ENCODE peak calls at places on chromosomes 12 and 14, in four cellular contexts. H is right lobe of liver; R is naive thymus-derived CD4-positive, alpha-beta T cell; Z is IMR-90. G is an unnamed sample.

GRCh38 chr14:93039649-93040315 is 75.9 kb downstream of the ITPK1 start:
- DNase-seq in H (no peak), R (no peak), Z (no peak), G (no peak)

GRCh38 chr14:71680733-71681387 is 251.4 kb upstream of the RGS6 start:
- DNase-seq in H (no peak), R (no peak), Z (no peak), G (no peak)

GRCh38 chr12:80317899-80318298 is 126.1 kb upstream of the PTPRQ start:
- DNase-seq in H (no peak), R (no peak), Z (no peak), G (no peak)

GRCh38 chr14:70339970-70340369 is 19.5 kb downstream of the COX16 start:
- DNase-seq in H (no peak), R (no peak), Z (no peak), G (no peak)

GRCh38 chr12:3655331-3655900 is 97.5 kb downstream of the CRACR2A start:
- DNase-seq in H (peak; percentile 30), R (no peak), Z (no peak), G (no peak)

GRCh38 chr14:93096923-93097322 is 18.8 kb downstream of the ITPK1 start:
- DNase-seq in H (no peak), R (no peak), Z (no peak), G (no peak)

GRCh38 chr14:59920378-59920683 is 387 bp downstream of the LRRC9 start:
- DNase-seq in H (no peak), R (no peak), Z (no peak), G (no peak)

GRCh38 chr12:16610006-16610520 is 4.1 kb upstream of the LMO3 start:
- DNase-seq in H (no peak), R (no peak), Z (no peak), G (no peak)

GRCh38 chr12:124098101-124098757 is 125.2 kb downstream of the ZNF664 start:
- DNase-seq in H (no peak), R (no peak), Z (no peak), G (no peak)

GRCh38 chr14:54058501-54058900 is 101.9 kb upstream of the BMP4 start:
- DNase-seq in H (no peak), R (no peak), Z (no peak), G (no peak)

GRCh38 chr12:69471667-69472385 is 1.6 kb downstream of the FRS2 start:
- DNase-seq in H (no peak), R (no peak), Z (peak; percentile 8), G (no peak)

GRCh38 chr12:121461048-121461447 is 61.1 kb downstream of the RNF34 start:
- DNase-seq in H (no peak), R (no peak), Z (no peak), G (no peak)

GRCh38 chr12:45703942-45704341 is 25.6 kb upstream of the ARID2 start:
- DNase-seq in H (no peak), R (no peak), Z (peak; percentile 81), G (no peak)

GRCh38 chr14:92684801-92685560 is 63.4 kb downstream of the LGMN start:
- DNase-seq in H (no peak), R (no peak), Z (no peak), G (peak; percentile 53)

GRCh38 chr12:108823804-108824203 is 33.6 kb downstream of the SSH1 start:
- DNase-seq in H (no peak), R (no peak), Z (no peak), G (no peak)
- H3K4me1 ChIP-seq in H (peaks cover 9% of the 10 kb centered on the region), R (no peaks in the 10 kb centered on the region), Z (peaks cover 39% of the 10 kb centered on the region), G (peaks cover 6% of the 10 kb centered on the region)

DNA sequence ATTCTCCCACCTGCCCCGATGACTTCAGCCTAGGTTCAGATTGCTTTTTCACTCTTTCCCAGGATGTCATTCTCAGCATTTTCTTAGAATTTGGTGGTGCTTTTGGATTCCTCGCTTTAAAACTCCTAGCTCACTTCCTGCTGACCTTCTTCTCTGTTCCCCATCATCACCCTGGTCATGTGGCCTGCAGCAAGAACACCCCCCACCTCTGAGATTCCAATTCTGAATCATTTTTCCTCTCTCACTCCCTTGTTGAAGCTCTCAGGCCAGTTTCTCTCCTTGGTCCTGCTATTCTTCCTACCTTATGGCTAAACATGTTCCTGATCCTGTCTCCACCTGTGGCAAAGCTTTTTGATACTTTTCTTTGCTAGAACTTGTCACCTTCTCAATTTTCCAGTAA is 233.5 kb downstream of the MON2 start:
- DNase-seq in H (no peak), R (no peak), Z (peak; percentile 25), G (no peak)
- H3K4me1 ChIP-seq in H (peaks cover 3% of the 10 kb centered on the region), R (no peaks in the 10 kb centered on the region), Z (peaks cover 26% of the 10 kb centered on the region), G (no peaks in the 10 kb centered on the region)

DNA sequence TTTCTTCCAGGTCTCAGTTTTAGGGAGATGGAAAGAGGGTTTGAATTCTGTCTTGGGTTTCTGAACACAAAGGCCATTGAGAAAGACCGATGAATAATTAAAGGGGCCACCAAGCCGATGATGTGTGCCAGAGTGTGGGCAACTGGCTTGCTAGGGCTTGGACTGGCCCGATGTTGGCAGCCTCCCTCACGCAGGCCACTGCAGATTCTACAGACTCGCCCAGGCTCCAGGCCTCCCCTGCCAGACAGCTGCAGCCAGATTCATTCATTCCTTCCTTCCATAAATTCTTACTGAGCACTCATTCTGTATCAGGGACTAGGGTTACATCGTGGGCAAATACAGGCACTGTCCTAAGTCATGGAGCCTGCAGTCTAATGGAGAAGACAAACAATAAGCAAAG is 34.9 kb downstream of the ACTN1 start:
- DNase-seq in H (no peak), R (no peak), Z (no peak), G (no peak)
- H3K4me1 ChIP-seq in H (peaks cover 9% of the 10 kb centered on the region), R (peaks cover 76% of the 10 kb centered on the region), Z (peaks cover 73% of the 10 kb centered on the region), G (no peaks in the 10 kb centered on the region)

GRCh38 chr12:129001-129400 is 62.4 kb downstream of the IQSEC3 start:
- DNase-seq in H (no peak), R (no peak), Z (no peak), G (no peak)

GRCh38 chr12:125075-125474 is 58.5 kb downstream of the IQSEC3 start:
- DNase-seq in H (no peak), R (no peak), Z (no peak), G (no peak)

GRCh38 chr12:130519-130918 is 64.0 kb downstream of the IQSEC3 start:
- DNase-seq in H (no peak), R (no peak), Z (no peak), G (no peak)

GRCh38 chr12:125561-125960 is 59.0 kb downstream of the IQSEC3 start:
- DNase-seq in H (no peak), R (no peak), Z (no peak), G (no peak)

GRCh38 chr12:128079-128478 is 61.5 kb downstream of the IQSEC3 start:
- DNase-seq in H (no peak), R (no peak), Z (no peak), G (no peak)
- H3K4me1 ChIP-seq in H (no peaks in the 10 kb centered on the region), R (no peaks in the 10 kb centered on the region), Z (no peaks in the 10 kb centered on the region), G (no peaks in the 10 kb centered on the region)

DNA sequence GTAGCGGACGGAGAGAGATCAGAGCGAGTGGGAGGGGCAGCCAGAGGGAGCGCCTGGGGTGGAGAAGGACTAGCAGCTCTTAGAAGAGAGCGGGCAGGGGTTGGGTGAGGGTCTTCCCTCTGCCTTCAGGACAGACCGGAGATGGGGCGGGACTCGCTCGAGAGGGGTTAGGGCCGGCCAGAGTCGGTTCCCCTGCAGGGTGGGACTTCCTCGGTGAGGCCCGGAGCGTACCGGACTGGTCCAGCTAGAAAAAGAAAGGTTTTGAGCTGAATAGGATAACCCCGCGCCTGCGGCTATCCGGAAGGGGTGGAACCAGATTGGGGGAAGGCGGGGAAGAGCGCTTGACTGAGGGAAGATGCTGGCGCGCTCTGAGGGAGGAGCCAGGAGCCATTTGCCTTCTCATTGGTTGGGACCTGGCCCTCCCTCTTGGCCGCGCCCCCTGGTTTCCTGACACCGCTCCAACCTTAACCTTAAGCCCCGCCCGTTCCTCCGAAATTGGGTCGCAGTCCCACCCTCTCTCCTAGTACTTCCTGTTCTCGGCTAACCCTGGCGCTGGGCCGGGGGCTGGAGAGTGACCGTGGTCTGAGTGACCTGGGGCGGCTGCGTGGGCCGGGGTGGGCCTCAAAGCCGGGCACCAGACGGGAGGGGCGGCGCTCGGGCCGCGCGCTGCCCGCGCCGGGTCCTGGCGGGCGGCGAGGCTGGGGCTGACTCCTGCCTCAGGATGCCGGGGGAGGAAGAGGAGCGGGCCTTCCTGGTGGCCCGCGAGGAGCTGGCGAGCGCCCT is at the start of gene RNF31:
- DNase-seq in H (peak; percentile 98), R (peak; percentile 97), Z (peak; percentile 98), G (peak; percentile 99)
- H3K4me1 ChIP-seq in H (no peaks in the 10 kb centered on the region), R (peaks cover 47% of the 10 kb centered on the region), Z (peaks cover 9% of the 10 kb centered on the region), G (no peaks in the 10 kb centered on the region)

DNA sequence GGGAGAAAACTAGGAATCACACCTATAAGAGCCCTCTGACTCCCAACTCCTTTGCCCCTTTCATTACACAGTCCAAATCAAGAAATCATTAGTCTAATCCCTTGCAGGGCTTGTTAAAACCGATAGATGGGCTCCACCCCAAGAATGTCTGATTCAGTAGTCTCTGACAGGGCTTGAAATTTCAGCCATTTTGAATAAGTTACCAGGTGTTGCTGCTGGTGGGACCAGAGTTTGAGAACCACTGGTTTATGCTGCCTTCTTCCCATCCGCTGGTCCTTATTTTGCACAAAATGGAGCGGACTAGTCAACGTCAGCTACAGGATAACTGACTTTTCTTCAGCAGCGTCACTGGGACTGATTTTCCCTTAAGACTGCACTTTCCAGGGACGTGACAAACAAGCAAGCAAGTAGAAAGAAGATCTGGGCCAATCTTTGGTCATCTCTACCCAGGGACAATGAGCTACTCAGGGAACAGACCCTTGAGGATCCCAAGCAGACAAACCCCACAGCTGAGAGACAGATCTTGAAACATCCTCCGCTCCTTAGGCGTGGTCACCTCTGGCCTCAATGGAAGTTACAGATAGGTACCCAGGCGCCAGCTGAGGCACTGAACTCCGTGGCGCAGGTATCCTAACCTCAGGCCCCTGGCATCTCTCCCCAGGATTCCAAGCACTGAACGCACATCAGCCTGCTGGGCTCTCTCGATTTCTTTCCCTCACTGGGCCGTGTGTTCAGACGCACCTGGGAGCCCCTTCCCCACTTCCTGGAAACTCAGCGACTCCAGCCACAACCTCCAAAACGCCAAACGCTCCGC is 900 bp downstream of the KCTD10 start:
- DNase-seq in H (no peak), R (no peak), Z (no peak), G (no peak)
- H3K4me1 ChIP-seq in H (no peaks in the 10 kb centered on the region), R (peaks cover 26% of the 10 kb centered on the region), Z (peaks cover 8% of the 10 kb centered on the region), G (peaks cover 3% of the 10 kb centered on the region)

DNA sequence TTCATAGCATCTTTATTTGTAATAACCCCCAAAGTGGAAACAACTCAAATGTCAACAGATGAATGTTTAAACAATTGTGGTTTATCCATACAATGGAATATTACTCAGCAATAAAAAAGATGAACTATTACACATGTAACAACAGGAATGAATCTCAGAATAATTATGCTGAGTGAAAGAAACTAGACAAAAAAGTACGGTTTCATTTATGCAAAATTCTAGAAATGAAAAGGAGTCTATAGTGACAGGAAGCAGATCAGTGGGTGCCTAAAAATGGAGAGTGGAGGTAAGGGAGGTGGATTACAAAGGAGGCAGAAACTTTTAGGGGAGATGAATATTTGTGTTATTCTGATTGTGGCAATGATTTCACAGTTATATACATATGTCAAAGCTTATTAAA is 4.8 kb downstream of the PRKCH start:
- DNase-seq in H (no peak), R (no peak), Z (no peak), G (no peak)
- H3K4me1 ChIP-seq in H (no peaks in the 10 kb centered on the region), R (peaks cover 53% of the 10 kb centered on the region), Z (no peaks in the 10 kb centered on the region), G (no peaks in the 10 kb centered on the region)

GRCh38 chr12:29796823-29797263 is 13.1 kb upstream of the TMTC1 start:
- DNase-seq in H (no peak), R (no peak), Z (peak; percentile 97), G (no peak)

GRCh38 chr12:29797565-29798360 is 14.0 kb upstream of the TMTC1 start:
- DNase-seq in H (no peak), R (no peak), Z (no peak), G (no peak)

GRCh38 chr12:29794869-29795268 is 11.1 kb upstream of the TMTC1 start:
- DNase-seq in H (no peak), R (no peak), Z (no peak), G (no peak)

GRCh38 chr12:29792853-29793252 is 9.1 kb upstream of the TMTC1 start:
- DNase-seq in H (no peak), R (no peak), Z (no peak), G (no peak)

GRCh38 chr12:29795715-29796114 is 12.0 kb upstream of the TMTC1 start:
- DNase-seq in H (no peak), R (no peak), Z (no peak), G (no peak)
- H3K4me1 ChIP-seq in H (no peaks in the 10 kb centered on the region), R (no peaks in the 10 kb centered on the region), Z (peaks cover 4% of the 10 kb centered on the region), G (peaks cover 4% of the 10 kb centered on the region)

G was measured in aorta.